ENCODE peak calls at places on chromosome 16, in ten cellular contexts. P is GM12878, H is SK-N-SH, U is suprapubic skin, S is upper lobe of left lung, Y is ovary, Z is stomach, T is A549, L is HepG2, Q is tibial nerve. X is an unnamed sample. For H3K9me3, the result is how much of the 10 kb centered on the place peaks cover.

GRCh38 chr16:50121721-50122445 is 31.2 kb upstream of the TENT4B start:
- DNase-seq in L (no peak), Z (no peak), P (peak), Y (no peak), S (no peak), U (peak), Q (no peak), T (no peak), H (no peak), X (no peak)

GRCh38 chr16:67182288-67182687 is 1.5 kb downstream of the MATCAP1 start:
- DNase-seq in Y (no peak), Z (no peak), L (no peak), H (no peak), T (no peak), U (no peak), Q (no peak), P (no peak), S (no peak), X (no peak)

GRCh38 chr16:16019488-16019887 is 70.1 kb downstream of the ABCC1 start:
- DNase-seq in P (no peak), Y (no peak), L (no peak), T (peak), Q (no peak), U (no peak), Z (no peak), S (no peak), H (no peak), X (no peak)

GRCh38 chr16:66263168-66263972 is 103.1 kb upstream of the CDH5 start:
- DNase-seq in Z (no peak), T (no peak), L (no peak), U (no peak), Q (no peak), S (no peak), P (no peak), Y (no peak), H (no peak), X (no peak)

GRCh38 chr16:70804153-70804728 is 3.3 kb upstream of the VAC14 start:
- DNase-seq in Y (no peak), L (no peak), P (no peak), S (no peak), Q (no peak), T (peak), H (no peak), U (no peak), Z (no peak), X (no peak)

GRCh38 chr16:52825882-52826281 is 226.8 kb downstream of the CHD9NB start:
- DNase-seq in L (no peak), Y (no peak), P (no peak), S (no peak), T (no peak), Z (no peak), U (no peak), H (no peak), Q (no peak), X (no peak)

GRCh38 chr16:89409161-89409711 is 81.1 kb downstream of the ANKRD11 start:
- DNase-seq in H (no peak), L (no peak), U (no peak), Y (no peak), Z (no peak), T (no peak), S (peak), Q (no peak), P (no peak), X (no peak)

GRCh38 chr16:53945996-53946395 is 242.0 kb downstream of the FTO start:
- DNase-seq in S (no peak), H (peak), U (no peak), Y (no peak), L (peak), T (peak), P (no peak), Q (no peak), Z (no peak), X (no peak)

GRCh38 chr16:2497116-2497630 is 16.6 kb upstream of the ATP6V0C start:
- DNase-seq in Q (no peak), H (peak), P (no peak), L (no peak), Y (no peak), T (no peak), Z (no peak), S (peak), U (no peak), X (no peak)

GRCh38 chr16:73447850-73448249 is 399.9 kb upstream of the ZFHX3 start:
- DNase-seq in Y (no peak), L (no peak), Z (no peak), S (no peak), U (no peak), T (no peak), H (no peak), Q (no peak), P (no peak), X (no peak)

GRCh38 chr16:73448970-73449369 is 401.0 kb upstream of the ZFHX3 start:
- DNase-seq in S (no peak), P (no peak), H (no peak), Z (no peak), Y (no peak), L (no peak), T (no peak), U (no peak), Q (no peak), X (no peak)
- H3K9me3 ChIP-seq in S (under half), P (under half), H (under half), Z (under half), Y (under half), L (under half), T (under half), U (under half), Q (under half), X (under half)

GRCh38 chr16:88349903-88350900 is 32.6 kb upstream of the ZNF469 start:
- DNase-seq in H (peak), S (no peak), Z (no peak), U (no peak), T (no peak), Q (no peak), Y (no peak), L (no peak), P (no peak), X (no peak)

GRCh38 chr16:88353232-88353631 is 29.5 kb upstream of the ZNF469 start:
- DNase-seq in Q (no peak), H (no peak), P (no peak), L (no peak), U (no peak), Y (no peak), S (no peak), Z (no peak), T (no peak), X (no peak)

GRCh38 chr16:88350922-88351321 is 31.8 kb upstream of the ZNF469 start:
- DNase-seq in Y (no peak), T (no peak), H (peak), P (no peak), S (no peak), Z (no peak), Q (no peak), U (no peak), L (no peak), X (no peak)

GRCh38 chr16:88352261-88353200 is 30.2 kb upstream of the ZNF469 start:
- DNase-seq in T (no peak), U (no peak), P (no peak), H (peak), Y (no peak), Z (no peak), S (no peak), L (no peak), Q (no peak), X (no peak)

GRCh38 chr16:88351521-88352101 is 31.1 kb upstream of the ZNF469 start:
- DNase-seq in Z (no peak), P (no peak), H (peak), S (no peak), Y (no peak), U (no peak), L (no peak), T (no peak), Q (no peak), X (no peak)
- TF ChIP-seq EP300 in Z (no peak), P (no peak), H (no peak), S (no peak), Y (no peak), U (no peak), L (no peak), T (no peak), Q (no peak), X (no peak)

GRCh38 chr16:35195173-35195863 is 1735.9 kb downstream of the TP53TG3F start:
- DNase-seq in P (no peak), Q (peak), S (no peak), Y (no peak), L (no peak), T (no peak), Z (no peak), U (no peak), H (no peak), X (no peak)

GRCh38 chr16:35195864-35196216 is 1736.4 kb downstream of the TP53TG3F start:
- DNase-seq in Z (no peak), H (no peak), Y (no peak), P (no peak), U (no peak), Q (no peak), L (no peak), T (no peak), S (no peak), X (peak)

GRCh38 chr16:35198223-35199199 is 1739.1 kb downstream of the TP53TG3F start:
- DNase-seq in T (no peak), P (no peak), H (no peak), L (no peak), U (no peak), Q (peak), Z (no peak), Y (no peak), S (no peak), X (peak)

GRCh38 chr16:35196313-35196712 is 1736.9 kb downstream of the TP53TG3F start:
- DNase-seq in L (no peak), Q (no peak), S (no peak), Z (no peak), H (no peak), P (no peak), U (no peak), Y (no peak), T (no peak), X (peak)

DNA sequence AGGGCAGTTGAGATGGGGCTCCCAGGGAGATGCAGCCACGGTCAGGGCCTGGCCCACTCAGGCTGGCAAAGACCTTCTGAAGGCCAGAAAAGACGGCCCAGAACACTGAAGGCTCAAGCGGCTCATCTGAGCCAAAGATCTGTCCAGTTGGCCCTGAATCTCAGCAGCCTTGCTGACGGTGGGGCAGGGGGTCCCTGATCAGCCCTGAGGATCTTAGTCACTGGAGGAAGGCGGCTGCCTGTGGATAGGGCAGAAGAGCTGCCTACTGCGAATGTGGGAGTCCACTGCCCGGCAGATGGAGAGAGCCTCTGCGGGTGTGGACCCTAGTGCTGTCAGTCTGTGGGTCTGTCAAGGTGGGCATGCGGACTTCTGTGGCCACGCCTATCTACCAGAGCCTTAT is 1738.2 kb downstream of the TP53TG3F start:
- DNase-seq in Q (peak), H (no peak), L (no peak), S (no peak), Z (no peak), Y (no peak), T (no peak), P (no peak), U (no peak), X (peak)
- H3K9me3 ChIP-seq in Q (under half), H (under half), L (half or more), S (under half), Z (under half), Y (under half), T (under half), P (under half), U (under half), X (under half)

GRCh38 chr16:84517366-84517765 is 12.9 kb upstream of the MEAK7 start:
- DNase-seq in U (no peak), L (no peak), Z (no peak), H (no peak), T (no peak), P (no peak), Y (no peak), S (no peak), Q (no peak), X (no peak)
- TF ChIP-seq EP300 in U (no peak), L (no peak), Z (no peak), H (no peak), T (no peak), P (no peak), Y (no peak), S (no peak), Q (no peak), X (no peak)

GRCh38 chr16:31780342-31780741 is 93.3 kb upstream of the ZNF267 start:
- DNase-seq in Y (no peak), H (no peak), S (no peak), Q (no peak), T (no peak), L (no peak), U (no peak), P (no peak), Z (no peak), X (no peak)

GRCh38 chr16:31785126-31785525 is 88.5 kb upstream of the ZNF267 start:
- DNase-seq in S (no peak), H (no peak), U (no peak), Z (no peak), Q (no peak), P (no peak), L (no peak), Y (no peak), T (no peak), X (no peak)
- H3K9me3 ChIP-seq in S (under half), H (under half), U (under half), Z (under half), Q (half or more), P (under half), L (half or more), Y (under half), T (under half), X (half or more)

DNA sequence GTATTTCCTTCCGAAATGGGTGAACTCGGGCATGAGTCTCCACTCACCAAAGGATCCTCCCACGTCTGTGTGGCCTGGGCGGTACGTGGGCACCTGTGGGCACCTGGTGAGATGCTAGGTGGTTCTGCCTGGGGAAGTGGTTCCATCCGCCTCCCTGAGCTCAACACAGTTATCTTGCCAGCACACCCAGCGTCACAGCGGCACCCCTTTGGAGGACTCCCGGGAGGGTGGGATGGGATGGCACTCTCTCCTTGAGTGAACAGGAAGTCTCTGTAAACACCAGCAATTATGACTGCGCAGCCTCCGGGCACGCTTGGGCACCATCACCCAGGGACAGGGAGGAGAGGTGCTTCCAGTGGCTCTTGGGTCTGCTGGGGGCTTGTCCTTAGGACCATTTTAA is 29.8 kb downstream of the COX4I1 start:
- DNase-seq in Q (no peak), T (no peak), P (no peak), U (no peak), L (no peak), Z (no peak), S (no peak), Y (no peak), H (no peak), X (no peak)
- TF ChIP-seq EP300 in Q (no peak), T (no peak), P (no peak), U (no peak), L (no peak), Z (no peak), S (no peak), Y (no peak), H (no peak), X (no peak)

X was measured in esophagus muscularis mucosa.